ENCODE peak calls at places on chromosomes 11 and 22, in five cellular contexts. H is A549, P is NB4, D is HCT116, K is endothelial cell of umbilical vein. I is an unnamed sample.

GRCh38 chr22:19852177-19852781 is 2.4 kb downstream of the GNB1L start:
- DNase-seq in D (no peak), H (no peak), P (no peak), K (no peak), I (no peak)

GRCh38 chr11:122978303-122978620 is 3.4 kb downstream of the BSX start:
- DNase-seq in H (no peak), D (no peak), P (no peak), K (no peak), I (no peak)

GRCh38 chr11:32105871-32106312 is 15.0 kb downstream of the RCN1 start:
- DNase-seq in K (no peak), H (no peak), D (no peak), P (no peak), I (no peak)

GRCh38 chr22:46078241-46079092 is 71.9 kb upstream of the PPARA start:
- DNase-seq in D (no peak), P (no peak), K (no peak), H (no peak), I (no peak)

GRCh38 chr11:62554377-62554776 is 7.8 kb upstream of the AHNAK start:
- DNase-seq in D (no peak), H (no peak), K (no peak), P (no peak), I (no peak)

GRCh38 chr11:77037057-77037456 is 2.9 kb downstream of the B3GNT6 start:
- DNase-seq in D (no peak), K (no peak), H (no peak), P (no peak), I (no peak)

GRCh38 chr11:132402056-132402684 is 1031.8 kb downstream of the NTM start:
- DNase-seq in P (peak), K (no peak), D (no peak), H (no peak), I (no peak)

GRCh38 chr11:128582496-128583366 is 4.6 kb downstream of the ETS1 start:
- DNase-seq in K (peak), D (no peak), P (peak), H (peak), I (no peak)

GRCh38 chr22:29369460-29369859 is 18.9 kb downstream of the AP1B1 start:
- DNase-seq in K (peak), H (no peak), P (peak), D (no peak), I (no peak)

GRCh38 chr22:39994566-39995345 is at the start of gene FAM83F:
- DNase-seq in P (no peak), D (peak), H (no peak), K (no peak), I (no peak)

GRCh38 chr11:121557348-121557747 is 104.6 kb upstream of the SORL1-AS1 start:
- DNase-seq in P (peak), D (no peak), H (no peak), K (no peak), I (no peak)

GRCh38 chr11:70556884-70557741 is 158.8 kb downstream of the CTTN start:
- DNase-seq in P (peak), K (no peak), H (no peak), D (peak), I (no peak)

GRCh38 chr11:110529043-110529442 is 99.3 kb downstream of the FDX1 start:
- DNase-seq in H (no peak), P (peak), D (peak), K (no peak), I (peak)

GRCh38 chr11:112355726-112356125 is 95.1 kb upstream of the PLET1 start:
- DNase-seq in D (peak), H (no peak), P (peak), K (no peak), I (no peak)

GRCh38 chr11:60842688-60843605 is 1.0 kb downstream of the CCDC86 start:
- DNase-seq in D (no peak), H (no peak), P (peak), K (peak), I (no peak)

GRCh38 chr11:115504279-115505158 is at the start of gene CADM1:
- DNase-seq in D (no peak), H (peak), K (peak), P (no peak), I (peak)

GRCh38 chr11:134275534-134276395 is at the start of gene GLB1L3:
- DNase-seq in P (no peak), H (peak), K (no peak), D (no peak), I (no peak)

GRCh38 chr11:115716080-115716479 is 211.9 kb upstream of the CADM1 start:
- DNase-seq in P (no peak), D (no peak), H (no peak), K (no peak), I (no peak)

GRCh38 chr11:99015634-99016454 is 4.9 kb upstream of the CNTN5 start:
- DNase-seq in P (peak), D (peak), H (peak), K (peak), I (peak)

GRCh38 chr22:29833392-29833949 is 4.6 kb downstream of the ASCC2 start:
- DNase-seq in K (no peak), H (no peak), P (no peak), D (no peak), I (no peak)

GRCh38 chr11:121341609-121342008 is 49.0 kb downstream of the SC5D start:
- DNase-seq in K (no peak), D (no peak), H (no peak), P (no peak), I (no peak)

GRCh38 chr11:18563090-18563730 is 25.3 kb downstream of the UEVLD start:
- DNase-seq in H (no peak), P (no peak), D (no peak), K (no peak), I (no peak)

GRCh38 chr22:32245042-32245441 is 10.1 kb downstream of the SLC5A4 start:
- DNase-seq in H (peak), K (no peak), D (no peak), P (no peak), I (peak)

GRCh38 chr11:30917859-30918478 is 331.8 kb upstream of the MPPED2 start:
- DNase-seq in D (peak), K (peak), P (peak), H (peak), I (peak)

GRCh38 chr22:44005524-44005923 is 18.6 kb upstream of the PARVB start:
- DNase-seq in D (no peak), K (no peak), P (peak), H (no peak), I (no peak)

GRCh38 chr22:30486118-30486517 is 14.3 kb upstream of the SEC14L3 start:
- DNase-seq in K (no peak), D (no peak), H (no peak), P (no peak), I (no peak)

GRCh38 chr11:693415-693831 is 1.6 kb downstream of the DEAF1 start:
- DNase-seq in P (peak), H (no peak), D (no peak), K (peak), I (no peak)

GRCh38 chr22:46355369-46355995 is 20.0 kb downstream of the TRMU start:
- DNase-seq in K (peak), P (peak), D (no peak), H (peak), I (peak)

GRCh38 chr11:69746780-69747742 is 28.1 kb downstream of the FGF4 start:
- DNase-seq in K (no peak), H (no peak), D (no peak), P (no peak), I (no peak)

GRCh38 chr11:567036-567628 is 6.4 kb downstream of the RASSF7 start:
- DNase-seq in P (no peak), D (no peak), K (no peak), H (no peak), I (no peak)

GRCh38 chr11:77055056-77055680 is 11.6 kb upstream of the CAPN5 start:
- DNase-seq in H (no peak), K (no peak), P (no peak), D (no peak), I (no peak)

GRCh38 chr22:23521442-23522113 is 58.5 kb downstream of the IGLL1 start:
- DNase-seq in H (peak), K (peak), P (peak), D (peak), I (peak)

GRCh38 chr11:5004429-5005274 is 10.0 kb downstream of the OR51L1 start:
- DNase-seq in K (peak), P (peak), D (peak), H (peak), I (peak)

GRCh38 chr22:19892925-19893324 is 38.3 kb upstream of the GNB1L start:
- DNase-seq in P (no peak), K (no peak), H (no peak), D (no peak), I (no peak)

GRCh38 chr11:120413480-120413879 is 77.3 kb downstream of the ARHGEF12 start:
- DNase-seq in D (no peak), H (no peak), P (no peak), K (no peak), I (no peak)

GRCh38 chr11:76802621-76803020 is 19.5 kb downstream of the TSKU start:
- DNase-seq in D (no peak), K (no peak), H (no peak), P (no peak), I (no peak)

GRCh38 chr11:94493146-94493442 is 550 bp downstream of the MRE11 start:
- DNase-seq in K (no peak), H (no peak), P (peak), D (no peak), I (no peak)

GRCh38 chr22:27578937-27579617 is 222.5 kb downstream of the MN1 start:
- DNase-seq in K (peak), D (no peak), P (no peak), H (no peak), I (no peak)
- TF ChIP-seq MAX in K (no peak), D (no peak), P (no peak), H (no peak), I (no peak)

GRCh38 chr11:84468255-84468654 is 1158.9 kb downstream of the DLG2 start:
- DNase-seq in P (no peak), H (no peak), D (no peak), K (no peak), I (no peak)
- TF ChIP-seq MAX in P (no peak), H (no peak), D (no peak), K (no peak), I (no peak)

DNA sequence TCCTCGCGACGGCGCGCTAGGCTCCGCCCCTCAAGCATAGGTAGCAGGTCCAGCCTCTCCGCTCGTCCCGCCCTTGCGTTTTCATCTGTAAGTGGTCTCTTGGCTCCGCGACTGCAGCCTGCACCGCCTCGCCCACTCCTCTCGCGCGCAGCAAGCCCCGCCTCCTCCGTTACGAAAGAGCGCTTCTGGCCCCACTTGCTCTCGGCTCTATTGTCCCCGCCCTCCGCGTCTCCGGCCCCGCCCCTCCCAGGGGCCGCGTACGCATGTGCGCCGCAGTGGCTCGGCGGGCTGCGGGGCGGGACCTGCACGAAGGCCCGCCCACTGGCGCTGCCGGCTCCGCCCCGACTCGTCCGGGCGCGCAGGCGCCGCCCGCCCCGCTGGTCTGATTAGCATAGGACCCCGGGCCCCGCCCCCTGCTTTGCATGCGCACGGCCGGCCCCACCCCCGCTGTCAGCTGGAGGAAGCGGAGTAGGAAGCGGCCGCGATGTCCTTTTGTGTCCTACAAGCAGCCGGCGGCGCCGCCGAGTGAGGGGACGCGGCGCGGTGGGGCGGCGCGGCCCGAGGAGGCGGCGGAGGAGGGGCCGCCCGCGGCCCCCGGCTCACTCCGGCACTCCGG is at the start of gene ESRRA:
- DNase-seq in H (peak), P (peak), D (peak), K (peak), I (peak)
- TF ChIP-seq MAX in H (no peak), P (peak), D (no peak), K (no peak), I (no peak)

GRCh38 chr11:2259897-2260451 is 10.4 kb downstream of the ASCL2 start:
- DNase-seq in P (no peak), D (no peak), H (no peak), K (no peak), I (no peak)

GRCh38 chr11:2256293-2256913 is 14.0 kb downstream of the ASCL2 start:
- DNase-seq in H (no peak), P (no peak), D (no peak), K (no peak), I (no peak)

GRCh38 chr11:2258501-2259465 is 11.6 kb downstream of the ASCL2 start:
- DNase-seq in D (no peak), H (no peak), K (no peak), P (no peak), I (no peak)

GRCh38 chr11:2259466-2259830 is 10.9 kb downstream of the ASCL2 start:
- DNase-seq in K (no peak), P (no peak), H (no peak), D (no peak), I (no peak)

GRCh38 chr11:2257023-2257700 is 13.2 kb downstream of the ASCL2 start:
- DNase-seq in D (no peak), H (no peak), P (no peak), K (no peak), I (no peak)
- TF ChIP-seq MAX in D (no peak), H (no peak), P (no peak), K (no peak), I (no peak)

DNA sequence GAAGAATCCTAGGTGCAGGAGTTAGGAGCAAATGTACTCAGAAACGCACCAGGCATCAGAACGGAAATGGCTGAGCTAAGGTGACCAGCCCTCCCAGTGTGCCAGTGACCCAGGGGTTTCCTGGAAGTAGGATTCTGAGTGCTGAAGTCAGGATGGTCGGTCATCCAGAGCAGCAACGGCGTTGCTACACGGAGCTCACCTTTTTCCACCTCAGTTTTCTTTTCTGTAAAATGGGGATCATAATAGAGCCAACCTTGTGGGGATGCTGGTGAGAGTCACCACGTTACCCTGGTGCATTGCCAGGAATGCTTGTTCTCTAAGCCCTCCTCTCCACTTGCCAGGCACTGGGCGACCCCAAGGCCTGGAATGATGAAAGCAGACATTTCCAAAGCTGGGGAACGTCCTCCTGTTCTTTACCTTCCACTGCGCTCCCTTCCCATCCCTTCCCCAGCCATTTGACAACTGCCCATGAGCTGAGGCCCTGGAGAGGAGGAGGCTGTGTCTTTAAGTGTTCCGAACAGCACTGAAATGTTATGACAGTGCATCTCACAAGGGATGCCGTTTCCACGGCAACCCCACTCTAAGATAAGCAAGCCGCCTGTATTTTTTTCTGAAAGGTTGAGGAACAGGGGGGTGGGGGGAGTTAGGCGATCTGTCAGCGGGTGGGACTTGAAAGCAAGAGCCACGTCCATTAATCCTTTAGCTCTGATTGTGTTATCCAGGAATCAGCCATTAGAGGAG is 66.8 kb downstream of the TSPAN18 start:
- DNase-seq in K (no peak), H (no peak), D (no peak), P (no peak), I (no peak)
- TF ChIP-seq MAX in K (no peak), H (no peak), D (no peak), P (no peak), I (no peak)

GRCh38 chr11:58905716-58906547 is 33.4 kb upstream of the GLYATL1 start:
- DNase-seq in K (peak), H (peak), P (no peak), D (no peak), I (no peak)
- TF ChIP-seq MAX in K (no peak), H (peak), P (no peak), D (no peak), I (no peak)

GRCh38 chr11:2390871-2391662 is 9.5 kb upstream of the TSSC4 start:
- DNase-seq in H (peak), K (no peak), D (no peak), P (peak), I (no peak)
- TF ChIP-seq MAX in H (no peak), K (no peak), D (no peak), P (no peak), I (no peak)

I was measured in HepG2.